ENCODE peak calls at places on chromosome 1, in four cellular contexts. K, L, F and W are unnamed samples.
A peak's percentile ranks its signal among the peaks of the same experiment; 100 is the strongest.

GRCh38 chr1:203351037-203351625 is at the start of gene FMOD:
- DNase-seq in F (peak; percentile 80), L (no peak), K (peak; percentile 59), W (peak; percentile 93)

GRCh38 chr1:235054961-235055360 is 73.7 kb downstream of the TOMM20 start:
- DNase-seq in K (no peak), L (no peak), F (no peak), W (no peak)

GRCh38 chr1:30286241-30286983 is 437.0 kb downstream of the MATN1 start:
- DNase-seq in K (no peak), F (no peak), L (no peak), W (peak; percentile 54)

GRCh38 chr1:11930571-11931445 is 3.7 kb upstream of the PLOD1 start:
- DNase-seq in K (peak; percentile 75), L (no peak), F (peak; percentile 59), W (no peak)

GRCh38 chr1:111052246-111052645 is 87.6 kb downstream of the DRAM2 start:
- DNase-seq in L (no peak), K (no peak), F (no peak), W (no peak)

GRCh38 chr1:155706101-155706619 is 17.3 kb downstream of the DAP3 start:
- DNase-seq in K (no peak), F (no peak), L (no peak), W (no peak)

GRCh38 chr1:117615474-117615873 is 9.6 kb downstream of the TENT5C start:
- DNase-seq in L (no peak), K (no peak), F (no peak), W (no peak)

GRCh38 chr1:27527857-27528700 is 38.1 kb upstream of the WASF2 start:
- DNase-seq in L (no peak), K (peak; percentile 74), F (peak; percentile 83), W (no peak)

GRCh38 chr1:96579639-96580038 is 141.9 kb upstream of the PTBP2 start:
- DNase-seq in F (no peak), K (no peak), L (no peak), W (no peak)

GRCh38 chr1:180168786-180169640 is 14.3 kb downstream of the QSOX1 start:
- DNase-seq in F (no peak), K (no peak), L (peak; percentile 59), W (no peak)

GRCh38 chr1:101308001-101308659 is 71.3 kb downstream of the S1PR1 start:
- DNase-seq in L (no peak), F (no peak), K (no peak), W (no peak)
- H3K4me3 ChIP-seq in L (no peak overlapping the region), F (no peak overlapping the region), K (no peak overlapping the region), W (no peak overlapping the region)

GRCh38 chr1:160884091-160884490 is 889 bp downstream of the ITLN1 start:
- DNase-seq in K (no peak), F (no peak), L (no peak), W (no peak)

GRCh38 chr1:160884579-160884978 is 401 bp downstream of the ITLN1 start:
- DNase-seq in K (no peak), F (no peak), L (no peak), W (no peak)

GRCh38 chr1:160885080-160885479 is at the start of gene ITLN1:
- DNase-seq in K (no peak), L (no peak), F (no peak), W (no peak)

GRCh38 chr1:160883586-160883985 is 1.4 kb downstream of the ITLN1 start:
- DNase-seq in F (no peak), L (no peak), K (no peak), W (no peak)

GRCh38 chr1:160888926-160889325 is 3.9 kb upstream of the ITLN1 start:
- DNase-seq in F (no peak), L (no peak), K (no peak), W (no peak)
- H3K4me3 ChIP-seq in F (no peak overlapping the region), L (no peak overlapping the region), K (no peak overlapping the region), W (no peak overlapping the region)

GRCh38 chr1:218350909-218351616 is 5.9 kb downstream of the TGFB2 start:
- DNase-seq in L (no peak), F (no peak), K (no peak), W (no peak)
- H3K4me3 ChIP-seq in L (no peak overlapping the region), F (peak overlapping the region; percentile 21), K (peak overlapping the region; percentile 87), W (peak overlapping the region; percentile 43)

GRCh38 chr1:147475488-147475887 is 65.8 kb upstream of the BCL9 start:
- DNase-seq in L (no peak), K (no peak), F (no peak), W (no peak)

GRCh38 chr1:147478556-147478955 is 62.7 kb upstream of the BCL9 start:
- DNase-seq in K (no peak), L (no peak), F (no peak), W (no peak)

GRCh38 chr1:147479864-147480564 is 61.3 kb upstream of the BCL9 start:
- DNase-seq in K (no peak), L (peak; percentile 68), F (no peak), W (no peak)

GRCh38 chr1:147480565-147480935 is 60.8 kb upstream of the BCL9 start:
- DNase-seq in L (no peak), F (no peak), K (no peak), W (no peak)
- H3K4me3 ChIP-seq in L (peak overlapping the region; percentile 22), F (no peak overlapping the region), K (no peak overlapping the region), W (no peak overlapping the region)